ENCODE peak calls at places on chromosome 16, in eight cellular contexts. O, A, L, N, G, Z, S and I are unnamed samples.
A peak's percentile ranks its signal among the peaks of the same experiment; 100 is the strongest.

GRCh38 chr16:49838639-49839461 is 17.1 kb downstream of the ZNF423 start:
- DNase-seq in N (no peak), O (no peak), A (no peak), L (no peak), S (no peak), G (peak; percentile 77), Z (no peak), I (no peak)

GRCh38 chr16:29854520-29855100 is 8.4 kb downstream of the CDIPT start:
- DNase-seq in A (no peak), S (no peak), N (no peak), Z (no peak), O (no peak), G (no peak), L (no peak), I (no peak)

GRCh38 chr16:25372716-25373115 is 115.1 kb upstream of the ZKSCAN2 start:
- DNase-seq in S (no peak), N (no peak), G (no peak), Z (no peak), A (no peak), L (no peak), O (no peak), I (no peak)

GRCh38 chr16:8751481-8752311 is 45.7 kb downstream of the TMEM186 start:
- DNase-seq in L (no peak), G (peak; percentile 75), O (peak; percentile 25), Z (no peak), A (peak; percentile 13), S (no peak), N (no peak), I (no peak)

GRCh38 chr16:27596411-27596810 is 46.5 kb downstream of the KATNIP start:
- DNase-seq in O (no peak), S (no peak), L (no peak), G (no peak), Z (no peak), A (no peak), N (no peak), I (no peak)

GRCh38 chr16:80656731-80657150 is 115.9 kb downstream of the DYNLRB2 start:
- DNase-seq in L (no peak), O (no peak), S (peak; percentile 78), N (no peak), Z (no peak), G (no peak), A (no peak), I (peak; percentile 20)

GRCh38 chr16:78524066-78524595 is 424.7 kb downstream of the WWOX start:
- DNase-seq in G (no peak), A (no peak), S (no peak), N (no peak), Z (no peak), O (no peak), L (no peak), I (no peak)

GRCh38 chr16:23448392-23448791 is 4.6 kb downstream of the COG7 start:
- DNase-seq in G (no peak), A (no peak), O (no peak), Z (no peak), L (no peak), N (no peak), S (no peak), I (no peak)

GRCh38 chr16:47460301-47460754 is 535 bp downstream of the ITFG1 start:
- DNase-seq in Z (no peak), N (no peak), G (no peak), S (no peak), O (peak; percentile 6), A (no peak), L (no peak), I (no peak)

GRCh38 chr16:57535680-57536305 is 578 bp downstream of the CCDC102A start:
- DNase-seq in Z (peak; percentile 97), G (peak; percentile 98), A (peak; percentile 87), S (peak; percentile 93), N (peak; percentile 96), L (peak; percentile 74), O (peak; percentile 96), I (peak; percentile 95)

GRCh38 chr16:12027091-12027490 is 50.6 kb downstream of the SNX29 start:
- DNase-seq in S (no peak), G (peak; percentile 75), N (no peak), L (no peak), Z (no peak), O (peak; percentile 16), A (no peak), I (no peak)

GRCh38 chr16:59905628-59906027 is 1171.5 kb upstream of the GOT2 start:
- DNase-seq in L (no peak), N (no peak), S (no peak), O (no peak), A (no peak), G (no peak), Z (no peak), I (no peak)

GRCh38 chr16:58077796-58078195 is 51.4 kb downstream of the CFAP20 start:
- DNase-seq in O (no peak), G (no peak), N (no peak), A (no peak), S (no peak), L (no peak), Z (no peak), I (no peak)

GRCh38 chr16:86305440-86305839 is 204.9 kb upstream of the FOXF1 start:
- DNase-seq in L (no peak), N (no peak), G (no peak), S (no peak), O (no peak), Z (no peak), A (no peak), I (no peak)

GRCh38 chr16:74778646-74779045 is 4.0 kb upstream of the FA2H start:
- DNase-seq in N (no peak), Z (no peak), A (no peak), O (peak; percentile 53), S (no peak), G (no peak), L (no peak), I (no peak)

GRCh38 chr16:58096249-58096648 is 32.9 kb downstream of the CFAP20 start:
- DNase-seq in O (no peak), A (no peak), G (no peak), Z (no peak), N (no peak), L (no peak), S (no peak), I (no peak)

GRCh38 chr16:69408451-69408850 is 16.0 kb upstream of the CYB5B start:
- DNase-seq in O (no peak), G (no peak), L (no peak), S (no peak), N (peak; percentile 24), Z (no peak), A (no peak), I (no peak)

GRCh38 chr16:19755268-19755667 is 37.2 kb downstream of the IQCK start:
- DNase-seq in N (no peak), L (no peak), O (no peak), A (no peak), Z (no peak), S (no peak), G (no peak), I (no peak)

GRCh38 chr16:12011565-12011964 is 35.0 kb downstream of the SNX29 start:
- DNase-seq in A (no peak), G (no peak), O (no peak), N (no peak), S (no peak), L (no peak), Z (no peak), I (no peak)

GRCh38 chr16:8854298-8854948 is 14.4 kb downstream of the CARHSP1 start:
- DNase-seq in A (no peak), S (no peak), G (no peak), N (no peak), Z (no peak), O (no peak), L (no peak), I (no peak)

GRCh38 chr16:76309639-76310335 is 32.6 kb downstream of the CNTNAP4 start:
- DNase-seq in N (no peak), G (no peak), L (no peak), O (no peak), A (no peak), S (no peak), Z (no peak), I (no peak)

GRCh38 chr16:89485701-89486246 is 4.6 kb downstream of the ANKRD11 start:
- DNase-seq in S (no peak), L (no peak), O (no peak), G (no peak), Z (no peak), N (no peak), A (no peak), I (no peak)
- H3K27ac ChIP-seq in S (peak overlapping the region; percentile 97), L (peak overlapping the region; percentile 17), O (no peak overlapping the region), G (no peak overlapping the region), Z (peak overlapping the region; percentile 5), N (no peak overlapping the region), A (no peak overlapping the region), I (peak overlapping the region; percentile 39)

GRCh38 chr16:83403751-83404150 is 404.0 kb upstream of the HSBP1 start:
- DNase-seq in A (no peak), L (no peak), N (no peak), S (no peak), O (no peak), Z (no peak), G (no peak), I (no peak)
- H3K27ac ChIP-seq in A (no peak overlapping the region), L (no peak overlapping the region), N (no peak overlapping the region), S (no peak overlapping the region), O (no peak overlapping the region), Z (no peak overlapping the region), G (no peak overlapping the region), I (no peak overlapping the region)

GRCh38 chr16:53511084-53511402 is 8.0 kb upstream of the AKTIP start:
- DNase-seq in O (no peak), N (no peak), Z (no peak), L (no peak), S (no peak), G (no peak), A (no peak), I (no peak)
- H3K27ac ChIP-seq in O (peak overlapping the region; percentile 59), N (peak overlapping the region; percentile 72), Z (peak overlapping the region; percentile 75), L (peak overlapping the region; percentile 72), S (no peak overlapping the region), G (no peak overlapping the region), A (peak overlapping the region; percentile 6), I (no peak overlapping the region)

GRCh38 chr16:10598157-10598556 is 17.8 kb upstream of the EMP2 start:
- DNase-seq in Z (peak; percentile 78), S (no peak), O (no peak), N (peak; percentile 74), A (no peak), G (no peak), L (no peak), I (no peak)

GRCh38 chr16:10600792-10601443 is 20.5 kb upstream of the EMP2 start:
- DNase-seq in N (no peak), A (no peak), O (no peak), L (no peak), S (no peak), Z (no peak), G (no peak), I (no peak)

GRCh38 chr16:10601444-10602401 is 21.3 kb upstream of the EMP2 start:
- DNase-seq in S (no peak), Z (peak; percentile 73), G (no peak), N (peak; percentile 56), A (no peak), O (no peak), L (no peak), I (no peak)

GRCh38 chr16:10597184-10597583 is 16.8 kb upstream of the EMP2 start:
- DNase-seq in Z (no peak), G (no peak), L (no peak), A (no peak), N (no peak), S (no peak), O (no peak), I (no peak)

DNA sequence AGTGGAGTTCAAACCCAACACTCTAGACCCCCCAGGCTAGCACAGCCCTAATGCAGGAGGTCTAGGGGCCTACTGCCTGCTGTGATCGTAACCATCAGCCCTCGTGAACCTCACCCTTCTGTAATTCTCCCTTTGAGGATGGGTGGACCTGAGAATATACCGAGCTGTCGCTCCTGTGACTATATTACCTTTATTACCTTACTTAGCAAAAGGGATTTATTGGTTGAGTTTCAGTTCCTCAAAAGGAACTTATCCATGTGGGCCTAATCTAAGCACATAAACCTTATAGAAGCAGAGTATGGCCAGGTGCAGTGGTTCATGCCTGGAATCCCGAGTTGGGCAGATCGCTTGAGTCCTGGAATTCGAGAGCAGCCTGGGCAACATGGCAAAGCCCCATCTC is 19.2 kb upstream of the EMP2 start:
- DNase-seq in L (no peak), Z (no peak), O (no peak), A (no peak), S (no peak), G (no peak), N (no peak), I (no peak)
- H3K27ac ChIP-seq in L (no peak overlapping the region), Z (no peak overlapping the region), O (no peak overlapping the region), A (no peak overlapping the region), S (no peak overlapping the region), G (no peak overlapping the region), N (no peak overlapping the region), I (no peak overlapping the region)